ENCODE peak calls at places on chromosomes 3 and 15, in five cellular contexts. One of them, this sample, is unnamed.

GRCh38 chr3:172836390-172836997 is 86.0 kb downstream of the ECT2 start:
- DNase-seq in H9: no peak
- DNase-seq in H1: no peak
- DNase-seq in neuronal stem cell: peak
- DNase-seq in mesenchymal stem cell: peak
- DNase-seq in this sample: no peak

GRCh38 chr3:190326361-190326760 is 4.1 kb upstream of the CLDN1 start:
- DNase-seq in H9: no peak
- DNase-seq in H1: no peak
- DNase-seq in neuronal stem cell: no peak
- DNase-seq in mesenchymal stem cell: no peak
- DNase-seq in this sample: no peak

GRCh38 chr3:14261229-14261628 is 82.6 kb downstream of the LSM3 start:
- DNase-seq in H9: peak
- DNase-seq in H1: no peak
- DNase-seq in neuronal stem cell: peak
- DNase-seq in mesenchymal stem cell: peak
- DNase-seq in this sample: peak

GRCh38 chr3:3366391-3366790 is 186.9 kb upstream of the CRBN start:
- DNase-seq in H9: no peak
- DNase-seq in H1: no peak
- DNase-seq in neuronal stem cell: no peak
- DNase-seq in mesenchymal stem cell: no peak
- DNase-seq in this sample: no peak

GRCh38 chr15:51425517-51426033 is 84.1 kb downstream of the GLDN start:
- DNase-seq in H9: no peak
- DNase-seq in H1: no peak
- DNase-seq in neuronal stem cell: no peak
- DNase-seq in mesenchymal stem cell: no peak
- DNase-seq in this sample: no peak

GRCh38 chr3:65483475-65483874 is 555.2 kb downstream of the MAGI1 start:
- DNase-seq in H9: peak
- DNase-seq in H1: no peak
- DNase-seq in neuronal stem cell: no peak
- DNase-seq in mesenchymal stem cell: no peak
- DNase-seq in this sample: peak

GRCh38 chr3:65831733-65832425 is 206.8 kb downstream of the MAGI1 start:
- DNase-seq in H9: no peak
- DNase-seq in H1: no peak
- DNase-seq in neuronal stem cell: no peak
- DNase-seq in mesenchymal stem cell: no peak
- DNase-seq in this sample: no peak

GRCh38 chr3:49397470-49397869 is 14.3 kb downstream of the RHOA start:
- DNase-seq in H9: no peak
- DNase-seq in H1: no peak
- DNase-seq in neuronal stem cell: no peak
- DNase-seq in mesenchymal stem cell: peak
- DNase-seq in this sample: peak

GRCh38 chr3:171327441-171328174 is 132.6 kb downstream of the TNIK start:
- DNase-seq in H9: no peak
- DNase-seq in H1: no peak
- DNase-seq in neuronal stem cell: no peak
- DNase-seq in mesenchymal stem cell: no peak
- DNase-seq in this sample: no peak

GRCh38 chr3:153626158-153626557 is 464.1 kb downstream of the RAP2B start:
- DNase-seq in H9: no peak
- DNase-seq in H1: no peak
- DNase-seq in neuronal stem cell: no peak
- DNase-seq in mesenchymal stem cell: no peak
- DNase-seq in this sample: no peak

GRCh38 chr3:168117853-168118313 is 22.2 kb upstream of the GOLIM4 start:
- DNase-seq in H9: no peak
- DNase-seq in H1: no peak
- DNase-seq in neuronal stem cell: no peak
- DNase-seq in mesenchymal stem cell: peak
- DNase-seq in this sample: no peak

GRCh38 chr15:66703540-66703941 is 1.5 kb downstream of the SMAD6 start:
- DNase-seq in H9: no peak
- DNase-seq in H1: no peak
- DNase-seq in neuronal stem cell: no peak
- DNase-seq in mesenchymal stem cell: peak
- DNase-seq in this sample: peak

GRCh38 chr15:65038428-65038827 is 6.8 kb upstream of the SLC51B start:
- DNase-seq in H9: no peak
- DNase-seq in H1: no peak
- DNase-seq in neuronal stem cell: no peak
- DNase-seq in mesenchymal stem cell: no peak
- DNase-seq in this sample: no peak

GRCh38 chr3:49668861-49669260 is 5.3 kb upstream of the APEH start:
- DNase-seq in H9: no peak
- DNase-seq in H1: no peak
- DNase-seq in neuronal stem cell: no peak
- DNase-seq in mesenchymal stem cell: peak
- DNase-seq in this sample: peak

GRCh38 chr3:134606033-134607025 is 44.5 kb downstream of the KY start:
- DNase-seq in H9: no peak
- DNase-seq in H1: no peak
- DNase-seq in neuronal stem cell: no peak
- DNase-seq in mesenchymal stem cell: no peak
- DNase-seq in this sample: no peak

GRCh38 chr3:53217175-53217574 is 38.6 kb downstream of the TKT start:
- DNase-seq in H9: no peak
- DNase-seq in H1: no peak
- DNase-seq in neuronal stem cell: no peak
- DNase-seq in mesenchymal stem cell: no peak
- DNase-seq in this sample: no peak

GRCh38 chr3:53219897-53220483 is 35.8 kb downstream of the TKT start:
- DNase-seq in H9: peak
- DNase-seq in H1: peak
- DNase-seq in neuronal stem cell: peak
- DNase-seq in mesenchymal stem cell: peak
- DNase-seq in this sample: peak

GRCh38 chr3:53215816-53216215 is 40.0 kb downstream of the TKT start:
- DNase-seq in H9: no peak
- DNase-seq in H1: no peak
- DNase-seq in neuronal stem cell: no peak
- DNase-seq in mesenchymal stem cell: no peak
- DNase-seq in this sample: no peak

GRCh38 chr3:53216723-53217122 is 39.1 kb downstream of the TKT start:
- DNase-seq in H9: peak
- DNase-seq in H1: no peak
- DNase-seq in neuronal stem cell: no peak
- DNase-seq in mesenchymal stem cell: no peak
- DNase-seq in this sample: no peak

DNA sequence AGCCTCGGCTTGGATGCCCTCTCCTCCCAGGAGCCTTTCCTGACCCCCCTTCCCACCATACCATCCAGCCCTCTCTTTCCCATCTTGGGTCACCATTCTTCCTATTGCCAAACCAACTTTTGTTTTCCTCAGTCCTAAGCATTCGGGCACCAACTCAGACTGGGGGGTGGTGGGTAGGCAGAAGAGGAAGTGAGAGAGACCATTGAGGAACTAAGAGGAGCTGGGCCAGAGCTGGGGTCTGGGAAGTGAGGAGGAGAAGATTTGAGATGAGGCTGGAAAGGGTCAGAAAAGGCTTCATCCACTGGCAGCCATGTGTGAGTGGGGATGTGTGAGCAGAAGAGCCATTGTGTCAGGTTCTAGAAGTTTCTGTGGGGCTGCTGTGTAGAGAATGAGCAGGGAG is 37.7 kb downstream of the TKT start:
- DNase-seq in H9: peak
- DNase-seq in H1: no peak
- DNase-seq in neuronal stem cell: no peak
- DNase-seq in mesenchymal stem cell: no peak
- DNase-seq in this sample: no peak
- H2BK12ac ChIP-seq in H9: no peak
- H2BK12ac ChIP-seq in H1: no peak
- H2BK12ac ChIP-seq in neuronal stem cell: no peak
- H2BK12ac ChIP-seq in mesenchymal stem cell: no peak
- H2BK12ac ChIP-seq in this sample: no peak

GRCh38 chr3:8460815-8461482 is 40.7 kb upstream of the LMCD1 start:
- DNase-seq in H9: no peak
- DNase-seq in H1: no peak
- DNase-seq in neuronal stem cell: no peak
- DNase-seq in mesenchymal stem cell: peak
- DNase-seq in this sample: no peak
- H2BK12ac ChIP-seq in H9: no peak
- H2BK12ac ChIP-seq in H1: no peak
- H2BK12ac ChIP-seq in neuronal stem cell: no peak
- H2BK12ac ChIP-seq in mesenchymal stem cell: no peak
- H2BK12ac ChIP-seq in this sample: no peak

GRCh38 chr3:15819576-15819975 is 21.8 kb upstream of the ANKRD28 start:
- DNase-seq in H9: no peak
- DNase-seq in H1: no peak
- DNase-seq in neuronal stem cell: no peak
- DNase-seq in mesenchymal stem cell: no peak
- DNase-seq in this sample: no peak

GRCh38 chr3:15822281-15822680 is 24.5 kb upstream of the ANKRD28 start:
- DNase-seq in H9: no peak
- DNase-seq in H1: no peak
- DNase-seq in neuronal stem cell: no peak
- DNase-seq in mesenchymal stem cell: no peak
- DNase-seq in this sample: no peak

GRCh38 chr3:15819043-15819442 is 21.3 kb upstream of the ANKRD28 start:
- DNase-seq in H9: no peak
- DNase-seq in H1: no peak
- DNase-seq in neuronal stem cell: no peak
- DNase-seq in mesenchymal stem cell: no peak
- DNase-seq in this sample: no peak

GRCh38 chr3:15823092-15823491 is 25.3 kb upstream of the ANKRD28 start:
- DNase-seq in H9: no peak
- DNase-seq in H1: no peak
- DNase-seq in neuronal stem cell: peak
- DNase-seq in mesenchymal stem cell: no peak
- DNase-seq in this sample: no peak

GRCh38 chr3:15820911-15821310 is 23.1 kb upstream of the ANKRD28 start:
- DNase-seq in H9: no peak
- DNase-seq in H1: no peak
- DNase-seq in neuronal stem cell: no peak
- DNase-seq in mesenchymal stem cell: no peak
- DNase-seq in this sample: no peak
- H2BK12ac ChIP-seq in H9: no peak
- H2BK12ac ChIP-seq in H1: no peak
- H2BK12ac ChIP-seq in neuronal stem cell: no peak
- H2BK12ac ChIP-seq in mesenchymal stem cell: no peak
- H2BK12ac ChIP-seq in this sample: no peak

DNA sequence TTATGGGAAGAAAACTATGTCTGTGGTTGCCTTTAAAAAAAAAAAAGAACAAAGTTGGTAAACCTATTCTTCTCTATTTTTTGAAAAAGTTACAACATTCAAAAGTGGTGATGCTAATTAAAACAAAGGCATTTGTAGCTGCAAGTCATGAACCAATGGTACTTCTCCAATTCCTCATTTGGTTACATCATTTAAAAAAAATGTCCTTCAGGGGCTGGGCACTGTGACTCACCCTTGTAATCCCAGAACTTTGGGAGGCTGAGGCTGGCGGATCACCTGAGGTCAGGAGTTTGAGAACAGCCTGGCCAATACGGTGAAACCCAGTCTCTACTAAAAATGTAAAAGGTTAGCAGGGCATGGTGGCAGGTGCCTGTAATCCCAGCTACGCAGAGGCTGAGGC is 574.6 kb downstream of the VGLL3 start:
- DNase-seq in H9: peak
- DNase-seq in H1: no peak
- DNase-seq in neuronal stem cell: no peak
- DNase-seq in mesenchymal stem cell: no peak
- DNase-seq in this sample: peak
- H2BK12ac ChIP-seq in H9: no peak
- H2BK12ac ChIP-seq in H1: no peak
- H2BK12ac ChIP-seq in neuronal stem cell: no peak
- H2BK12ac ChIP-seq in mesenchymal stem cell: no peak
- H2BK12ac ChIP-seq in this sample: no peak

GRCh38 chr3:46393554-46394434 is 13.1 kb downstream of the CCR5AS start:
- DNase-seq in H9: peak
- DNase-seq in H1: no peak
- DNase-seq in neuronal stem cell: no peak
- DNase-seq in mesenchymal stem cell: no peak
- DNase-seq in this sample: peak

GRCh38 chr3:46393011-46393410 is 13.9 kb downstream of the CCR5AS start:
- DNase-seq in H9: no peak
- DNase-seq in H1: no peak
- DNase-seq in neuronal stem cell: no peak
- DNase-seq in mesenchymal stem cell: no peak
- DNase-seq in this sample: no peak

GRCh38 chr3:46397111-46397510 is 9.8 kb downstream of the CCR5AS start:
- DNase-seq in H9: no peak
- DNase-seq in H1: no peak
- DNase-seq in neuronal stem cell: no peak
- DNase-seq in mesenchymal stem cell: no peak
- DNase-seq in this sample: no peak

GRCh38 chr3:46396129-46396528 is 10.7 kb downstream of the CCR5AS start:
- DNase-seq in H9: no peak
- DNase-seq in H1: no peak
- DNase-seq in neuronal stem cell: no peak
- DNase-seq in mesenchymal stem cell: no peak
- DNase-seq in this sample: peak

DNA sequence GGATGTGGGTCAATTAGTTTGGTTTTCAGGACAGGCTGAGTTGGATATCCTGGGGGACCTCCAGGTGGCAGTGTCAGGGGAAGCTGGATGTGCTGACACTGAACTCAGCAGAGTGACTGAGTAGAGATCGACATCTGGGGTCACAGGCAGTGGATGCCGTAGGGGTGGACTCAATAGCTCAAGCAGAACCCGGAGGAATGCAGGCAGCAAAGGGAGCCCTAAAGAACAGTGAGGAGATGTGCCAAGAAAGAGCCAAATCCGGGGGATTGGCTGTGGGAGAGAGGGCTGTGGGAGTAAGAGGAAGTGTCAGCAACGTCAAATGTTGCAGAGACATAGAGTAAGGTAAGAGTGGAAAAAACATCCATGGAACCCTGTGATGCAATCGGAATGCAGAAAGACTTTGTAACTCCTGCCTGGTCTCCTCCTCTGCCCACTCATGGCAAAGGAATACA is 11.6 kb downstream of the CCR5AS start:
- DNase-seq in H9: peak
- DNase-seq in H1: no peak
- DNase-seq in neuronal stem cell: no peak
- DNase-seq in mesenchymal stem cell: no peak
- DNase-seq in this sample: peak
- H2BK12ac ChIP-seq in H9: no peak
- H2BK12ac ChIP-seq in H1: no peak
- H2BK12ac ChIP-seq in neuronal stem cell: no peak
- H2BK12ac ChIP-seq in mesenchymal stem cell: no peak
- H2BK12ac ChIP-seq in this sample: no peak

GRCh38 chr3:128380295-128380694 is 86.4 kb downstream of the DNAJB8 start:
- DNase-seq in H9: no peak
- DNase-seq in H1: no peak
- DNase-seq in neuronal stem cell: no peak
- DNase-seq in mesenchymal stem cell: no peak
- DNase-seq in this sample: no peak

GRCh38 chr3:128376516-128376915 is 90.2 kb downstream of the DNAJB8 start:
- DNase-seq in H9: no peak
- DNase-seq in H1: no peak
- DNase-seq in neuronal stem cell: no peak
- DNase-seq in mesenchymal stem cell: no peak
- DNase-seq in this sample: no peak

GRCh38 chr3:128379768-128380167 is 86.9 kb downstream of the DNAJB8 start:
- DNase-seq in H9: no peak
- DNase-seq in H1: no peak
- DNase-seq in neuronal stem cell: no peak
- DNase-seq in mesenchymal stem cell: no peak
- DNase-seq in this sample: no peak

GRCh38 chr3:128380719-128381118 is 86.0 kb downstream of the DNAJB8 start:
- DNase-seq in H9: no peak
- DNase-seq in H1: no peak
- DNase-seq in neuronal stem cell: no peak
- DNase-seq in mesenchymal stem cell: no peak
- DNase-seq in this sample: no peak

GRCh38 chr3:128378631-128379347 is 87.9 kb downstream of the DNAJB8 start:
- DNase-seq in H9: no peak
- DNase-seq in H1: no peak
- DNase-seq in neuronal stem cell: no peak
- DNase-seq in mesenchymal stem cell: peak
- DNase-seq in this sample: no peak
- H2BK12ac ChIP-seq in H9: no peak
- H2BK12ac ChIP-seq in H1: no peak
- H2BK12ac ChIP-seq in neuronal stem cell: no peak
- H2BK12ac ChIP-seq in mesenchymal stem cell: peak
- H2BK12ac ChIP-seq in this sample: no peak